ENCODE peak calls at places on chromosomes 16 and 17, in eight cellular contexts. A, Y, E, S, Z, J, H and R are unnamed samples.
A peak's percentile ranks its signal among the peaks of the same experiment; 100 is the strongest.

GRCh38 chr16:69315486-69316311 is 4.5 kb downstream of the VPS4A start:
- DNase-seq in A (no peak), Y (no peak), E (no peak), S (no peak), Z (peak; percentile 17), J (no peak), H (peak; percentile 41), R (no peak)

GRCh38 chr17:47731396-47731795 is 1.6 kb upstream of the TBX21 start:
- DNase-seq in A (no peak), Y (no peak), E (no peak), S (no peak), Z (no peak), J (no peak), H (no peak), R (no peak)

GRCh38 chr17:63552211-63552610 is 1.9 kb downstream of the DCAF7 start:
- DNase-seq in A (no peak), Y (peak; percentile 48), E (peak; percentile 21), S (no peak), Z (peak; percentile 13), J (no peak), H (no peak), R (no peak)

GRCh38 chr17:7853693-7854043 is 1.2 kb upstream of the TMEM88 start:
- DNase-seq in A (no peak), Y (no peak), E (no peak), S (no peak), Z (no peak), J (no peak), H (peak; percentile 80), R (no peak)

GRCh38 chr16:89052824-89053724 is 40.6 kb upstream of the ACSF3 start:
- DNase-seq in A (no peak), Y (no peak), E (no peak), S (no peak), Z (peak; percentile 52), J (no peak), H (no peak), R (no peak)

GRCh38 chr17:54270499-54270898 is 447.8 kb downstream of the KIF2B start:
- DNase-seq in A (no peak), Y (peak; percentile 12), E (no peak), S (no peak), Z (no peak), J (no peak), H (no peak), R (no peak)

GRCh38 chr16:21226749-21227148 is 6.8 kb upstream of the ANKS4B start:
- DNase-seq in A (no peak), Y (no peak), E (no peak), S (no peak), Z (no peak), J (no peak), H (no peak), R (no peak)

GRCh38 chr16:14475370-14476139 is 154.5 kb downstream of the PARN start:
- DNase-seq in A (no peak), Y (no peak), E (peak; percentile 24), S (no peak), Z (peak; percentile 64), J (no peak), H (no peak), R (no peak)

GRCh38 chr17:63464691-63465090 is 12.2 kb upstream of the ACE start:
- DNase-seq in A (no peak), Y (no peak), E (no peak), S (no peak), Z (no peak), J (no peak), H (no peak), R (no peak)

GRCh38 chr16:5615868-5616642 is 518.5 kb upstream of the EEF2KMT start:
- DNase-seq in A (no peak), Y (peak; percentile 3), E (peak; percentile 5), S (peak; percentile 70), Z (peak; percentile 3), J (peak; percentile 42), H (peak; percentile 89), R (no peak)

GRCh38 chr17:7191571-7192270 is 12.6 kb upstream of the ASGR1 start:
- DNase-seq in A (no peak), Y (peak; percentile 60), E (peak; percentile 48), S (peak; percentile 48), Z (peak; percentile 21), J (peak; percentile 42), H (peak; percentile 96), R (peak; percentile 56)

GRCh38 chr17:55641559-55642160 is 81.0 kb downstream of the TMEM100 start:
- DNase-seq in A (no peak), Y (peak; percentile 64), E (peak; percentile 77), S (peak; percentile 40), Z (peak; percentile 42), J (peak; percentile 50), H (peak; percentile 15), R (peak; percentile 52)

GRCh38 chr17:81040791-81041337 is 5.9 kb downstream of the BAIAP2 start:
- DNase-seq in A (no peak), Y (peak; percentile 47), E (peak; percentile 20), S (no peak), Z (peak; percentile 49), J (peak; percentile 53), H (peak; percentile 95), R (peak; percentile 42)

GRCh38 chr16:86555763-86556130 is 712 bp upstream of the MTHFSD start:
- DNase-seq in A (no peak), Y (no peak), E (no peak), S (no peak), Z (no peak), J (no peak), H (no peak), R (no peak)

GRCh38 chr17:57674894-57675293 is 70.2 kb downstream of the CCDC182 start:
- DNase-seq in A (no peak), Y (no peak), E (no peak), S (no peak), Z (no peak), J (no peak), H (peak; percentile 23), R (no peak)

GRCh38 chr16:66515543-66516171 is 34.3 kb downstream of the TK2 start:
- DNase-seq in A (no peak), Y (peak; percentile 70), E (peak; percentile 66), S (no peak), Z (peak; percentile 84), J (no peak), H (peak; percentile 75), R (peak; percentile 67)

GRCh38 chr17:47785538-47786123 is 36.0 kb downstream of the OSBPL7 start:
- DNase-seq in A (no peak), Y (peak; percentile 44), E (peak; percentile 20), S (peak; percentile 65), Z (peak; percentile 27), J (peak; percentile 66), H (peak; percentile 80), R (peak; percentile 12)

GRCh38 chr17:65185686-65186382 is 48.7 kb downstream of the RGS9 start:
- DNase-seq in A (no peak), Y (no peak), E (no peak), S (no peak), Z (no peak), J (no peak), H (peak; percentile 58), R (no peak)

GRCh38 chr17:58755577-58756245 is at the start of gene PPM1E:
- DNase-seq in A (peak; percentile 2), Y (peak; percentile 47), E (peak; percentile 35), S (peak; percentile 91), Z (peak; percentile 64), J (peak; percentile 78), H (peak; percentile 97), R (peak; percentile 55)

GRCh38 chr16:69324013-69324531 is 6.3 kb downstream of the PDF start:
- DNase-seq in A (no peak), Y (no peak), E (no peak), S (no peak), Z (no peak), J (no peak), H (no peak), R (no peak)

GRCh38 chr17:7703584-7704574 is 1.1 kb upstream of the EFNB3 start:
- DNase-seq in A (no peak), Y (peak; percentile 55), E (peak; percentile 33), S (no peak), Z (peak; percentile 49), J (no peak), H (peak; percentile 94), R (peak; percentile 41)

GRCh38 chr17:64057701-64058263 is 37.3 kb upstream of the ICAM2 start:
- DNase-seq in A (no peak), Y (no peak), E (no peak), S (no peak), Z (no peak), J (no peak), H (no peak), R (no peak)

GRCh38 chr17:57578608-57578990 is 166.5 kb downstream of the CCDC182 start:
- DNase-seq in A (no peak), Y (no peak), E (no peak), S (no peak), Z (peak; percentile 62), J (peak; percentile 60), H (no peak), R (no peak)

GRCh38 chr17:57588086-57588485 is 157.0 kb downstream of the CCDC182 start:
- DNase-seq in A (no peak), Y (no peak), E (peak; percentile 7), S (no peak), Z (peak; percentile 17), J (no peak), H (peak; percentile 65), R (no peak)

GRCh38 chr16:12426122-12426521 is 377.6 kb downstream of the CPPED1 start:
- DNase-seq in A (no peak), Y (no peak), E (no peak), S (no peak), Z (peak; percentile 48), J (peak; percentile 29), H (no peak), R (peak; percentile 61)

GRCh38 chr17:8946476-8946875 is 19.0 kb downstream of the PIK3R5 start:
- DNase-seq in A (no peak), Y (peak; percentile 86), E (peak; percentile 20), S (no peak), Z (peak; percentile 77), J (no peak), H (no peak), R (peak; percentile 13)

GRCh38 chr17:69762359-69762758 is 312.7 kb upstream of the KCNJ16 start:
- DNase-seq in A (no peak), Y (no peak), E (no peak), S (no peak), Z (peak; percentile 51), J (no peak), H (no peak), R (no peak)

GRCh38 chr17:75490173-75490743 is 25.1 kb downstream of the CASKIN2 start:
- DNase-seq in A (no peak), Y (no peak), E (no peak), S (no peak), Z (peak; percentile 21), J (no peak), H (no peak), R (no peak)